ENCODE peak calls at places on chromosomes 11 and 22, in four cellular contexts. H, A, C and L are unnamed samples.

GRCh38 chr11:72190581-72191205 is 1.2 kb upstream of the FOLR1 start:
- DNase-seq in C (no peak), A (no peak), H (no peak), L (no peak)

GRCh38 chr11:117076941-117077659 is 21.1 kb downstream of the SIK3 start:
- DNase-seq in H (no peak), A (no peak), C (no peak), L (no peak)

GRCh38 chr22:42635531-42635930 is 4.9 kb downstream of the ATP5MGL start:
- DNase-seq in H (peak), C (no peak), A (peak), L (peak)

GRCh38 chr11:60834742-60835141 is 7.2 kb upstream of the CCDC86 start:
- DNase-seq in A (no peak), H (no peak), C (no peak), L (no peak)

GRCh38 chr11:120715239-120715638 is 203.7 kb downstream of the GRIK4 start:
- DNase-seq in H (no peak), A (no peak), C (peak), L (no peak)

GRCh38 chr22:49192857-49193250 is 634.8 kb downstream of the BRD1 start:
- DNase-seq in H (no peak), A (no peak), C (no peak), L (no peak)

GRCh38 chr22:24427500-24428164 is at the start of gene ADORA2A:
- DNase-seq in A (peak), H (no peak), C (peak), L (no peak)

GRCh38 chr11:22461626-22462025 is 123.4 kb downstream of the SLC17A6 start:
- DNase-seq in A (no peak), H (no peak), C (no peak), L (no peak)

GRCh38 chr22:19842386-19843106 is 12.1 kb downstream of the GNB1L start:
- DNase-seq in H (no peak), C (no peak), A (no peak), L (no peak)

GRCh38 chr22:44399196-44399837 is 86.6 kb upstream of the SHISAL1 start:
- DNase-seq in A (peak), H (no peak), C (no peak), L (no peak)

GRCh38 chr11:794013-794765 is 3.9 kb downstream of the SLC25A22 start:
- DNase-seq in H (no peak), C (no peak), A (no peak), L (no peak)
- TF ChIP-seq CTCF in H (no peak), C (no peak), A (no peak), L (no peak)

DNA sequence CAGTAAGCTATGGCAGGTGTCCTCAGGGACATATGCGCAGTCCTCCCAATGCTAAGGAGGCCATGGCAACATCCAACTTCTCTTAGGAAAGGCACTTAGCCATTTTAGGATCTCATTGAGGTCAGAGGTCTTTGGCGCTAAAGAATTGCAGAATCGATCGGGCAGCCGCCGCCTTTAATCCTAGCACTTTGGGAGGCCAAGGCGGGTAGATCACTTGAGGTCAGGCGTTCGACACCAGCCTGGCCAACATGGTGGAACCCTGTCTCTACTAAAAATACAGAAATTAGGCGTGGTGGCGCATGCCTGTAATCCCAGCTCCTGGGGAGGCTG is 1.2 kb upstream of the CHID1 start:
- DNase-seq in A (no peak), H (no peak), C (no peak), L (no peak)
- TF ChIP-seq CTCF in A (no peak), H (no peak), C (no peak), L (no peak)

GRCh38 chr22:46536559-46537220 is 730 bp downstream of the CELSR1 start:
- DNase-seq in C (no peak), H (no peak), A (no peak), L (no peak)

GRCh38 chr22:46537946-46538815 is 761 bp upstream of the CELSR1 start:
- DNase-seq in C (peak), H (no peak), A (no peak), L (peak)

GRCh38 chr22:46537221-46537945 is at the start of gene CELSR1:
- DNase-seq in A (peak), H (no peak), C (peak), L (peak)

GRCh38 chr22:46539169-46539568 is 1.7 kb upstream of the CELSR1 start:
- DNase-seq in A (no peak), C (no peak), H (no peak), L (peak)

GRCh38 chr22:46538816-46539163 is 1.4 kb upstream of the CELSR1 start:
- DNase-seq in C (peak), A (no peak), H (no peak), L (peak)
- TF ChIP-seq CTCF in C (no peak), A (no peak), H (no peak), L (no peak)

GRCh38 chr11:65479184-65480145 is 19.4 kb upstream of the MALAT1 start:
- DNase-seq in A (peak), C (peak), H (no peak), L (peak)
- TF ChIP-seq CTCF in A (no peak), C (peak), H (no peak), L (peak)

GRCh38 chr11:65538915-65539374 is 14.1 kb downstream of the SCYL1 start:
- DNase-seq in A (no peak), H (no peak), C (no peak), L (no peak)
- TF ChIP-seq CTCF in A (no peak), H (no peak), C (no peak), L (no peak)

GRCh38 chr11:107123022-107123421 is 104.7 kb upstream of the GUCY1A2 start:
- DNase-seq in H (no peak), C (no peak), A (no peak), L (no peak)
- TF ChIP-seq CTCF in H (no peak), C (no peak), A (no peak), L (peak)

DNA sequence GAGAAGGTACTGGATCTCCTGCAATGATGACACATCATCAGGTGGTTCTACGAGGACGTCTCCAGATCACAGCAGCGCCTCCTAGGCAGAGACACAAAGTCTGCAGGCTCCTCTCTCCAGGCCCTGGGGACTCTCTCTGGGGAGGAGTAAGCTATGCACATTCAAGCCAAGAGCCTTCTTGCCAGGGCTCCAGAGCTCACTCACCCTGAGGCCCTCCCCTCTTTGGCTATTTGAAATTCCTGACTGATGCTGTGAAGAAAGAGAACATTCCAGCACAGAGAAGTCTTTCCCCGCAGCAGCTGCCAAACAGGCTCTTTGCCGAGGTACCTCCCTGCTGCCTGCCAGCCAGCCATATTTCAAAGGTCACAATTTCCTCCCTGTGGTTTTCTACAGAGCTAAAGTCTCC is 204.9 kb downstream of the CSNK2A3 start:
- DNase-seq in C (peak), H (peak), A (peak), L (peak)
- TF ChIP-seq CTCF in C (peak), H (no peak), A (peak), L (peak)

GRCh38 chr11:5288912-5289525 is 12.7 kb downstream of the OR51B4 start:
- DNase-seq in H (no peak), C (no peak), A (no peak), L (peak)

GRCh38 chr11:5293028-5293427 is 8.7 kb downstream of the OR51B4 start:
- DNase-seq in H (no peak), C (no peak), A (no peak), L (no peak)

GRCh38 chr11:5288108-5288911 is 13.4 kb downstream of the OR51B4 start:
- DNase-seq in C (no peak), H (no peak), A (no peak), L (peak)

GRCh38 chr11:5289696-5290095 is 12.1 kb downstream of the OR51B4 start:
- DNase-seq in A (no peak), H (no peak), C (no peak), L (no peak)

DNA sequence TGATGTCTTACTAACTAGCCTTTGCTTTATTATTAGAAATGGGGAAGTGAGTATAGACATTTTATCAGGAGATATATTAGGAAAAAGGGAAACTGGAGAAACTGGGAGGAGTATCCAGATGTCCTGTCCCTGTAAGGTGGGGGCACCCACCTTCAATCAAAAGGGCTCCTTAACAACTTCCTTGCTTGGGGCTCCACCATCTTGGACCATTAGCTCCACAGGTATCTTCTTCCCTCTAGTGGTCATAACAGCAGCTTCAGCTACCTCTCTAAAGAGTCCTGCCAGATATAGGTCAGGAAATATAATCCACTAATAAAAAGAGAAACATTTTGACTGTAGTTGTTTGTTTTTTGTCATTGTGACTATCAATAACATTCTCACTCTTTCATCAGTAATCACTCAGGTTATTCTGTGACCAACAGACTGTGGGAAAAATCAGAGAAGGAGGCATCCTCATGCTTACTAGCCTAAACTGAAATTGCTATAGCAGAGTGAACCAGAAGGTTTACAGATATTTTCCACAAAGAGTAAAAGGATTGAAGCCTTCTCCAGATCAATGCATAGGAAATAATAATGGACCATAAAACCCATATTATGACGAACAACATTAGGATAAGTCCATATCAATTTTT is 10.4 kb downstream of the OR51B4 start:
- DNase-seq in H (peak), C (peak), A (no peak), L (peak)
- TF ChIP-seq CTCF in H (peak), C (peak), A (no peak), L (peak)